ENCODE peak calls at places on chromosomes 11 and 22, in seven cellular contexts. I is coronary artery; P is naive thymus-derived CD4-positive, alpha-beta T cell; J is body of pancreas; B is AG20443; L is IMR-90; Y is NCI-H1092. Q is an unnamed sample.
A peak's percentile ranks its signal among the peaks of the same experiment; 100 is the strongest.

GRCh38 chr11:69249086-69249640 is 44.8 kb upstream of the MYEOV start:
- DNase-seq in I (no peak), P (no peak), J (no peak), B (no peak), L (no peak), Y (no peak), Q (peak; percentile 9)

GRCh38 chr22:46537221-46537945 is at the start of gene CELSR1:
- DNase-seq in I (no peak), P (no peak), J (peak; percentile 34), B (peak; percentile 45), L (peak; percentile 11), Y (no peak), Q (no peak)

GRCh38 chr22:40043086-40043485 is 48.3 kb downstream of the FAM83F start:
- DNase-seq in I (peak; percentile 75), P (no peak), J (peak; percentile 71), B (peak; percentile 73), L (no peak), Y (no peak), Q (peak; percentile 65)

GRCh38 chr11:3220521-3221407 is 2.2 kb upstream of the MRGPRG start:
- DNase-seq in I (peak; percentile 58), P (no peak), J (no peak), B (peak; percentile 25), L (no peak), Y (no peak), Q (peak; percentile 9)

GRCh38 chr11:83033972-83034672 is 37.6 kb downstream of the RAB30 start:
- DNase-seq in I (no peak), P (no peak), J (peak; percentile 58), B (peak; percentile 86), L (peak; percentile 71), Y (no peak), Q (peak; percentile 32)

GRCh38 chr11:27120211-27120610 is 79.6 kb downstream of the BBOX1 start:
- DNase-seq in I (no peak), P (no peak), J (no peak), B (peak; percentile 30), L (no peak), Y (no peak), Q (no peak)

GRCh38 chr11:122189259-122189658 is 73.2 kb upstream of the BLID start:
- DNase-seq in I (no peak), P (no peak), J (no peak), B (peak; percentile 68), L (peak; percentile 98), Y (no peak), Q (no peak)

GRCh38 chr11:34214961-34215805 is 109.8 kb downstream of the NAT10 start:
- DNase-seq in I (no peak), P (no peak), J (no peak), B (peak; percentile 65), L (peak; percentile 78), Y (no peak), Q (no peak)

GRCh38 chr11:2077061-2077802 is 62.0 kb downstream of the IGF2 start:
- DNase-seq in I (no peak), P (no peak), J (no peak), B (peak; percentile 53), L (peak; percentile 65), Y (no peak), Q (no peak)

GRCh38 chr11:34644669-34645406 is 23.9 kb downstream of the EHF start:
- DNase-seq in I (no peak), P (no peak), J (no peak), B (peak; percentile 58), L (peak; percentile 89), Y (no peak), Q (no peak)

GRCh38 chr11:60771146-60771545 is 14.0 kb upstream of the MS4A10 start:
- DNase-seq in I (no peak), P (no peak), J (no peak), B (no peak), L (no peak), Y (no peak), Q (no peak)

GRCh38 chr22:20741634-20742581 is 32.0 kb upstream of the SERPIND1 start:
- DNase-seq in I (no peak), P (peak; percentile 59), J (peak; percentile 72), B (peak; percentile 53), L (peak; percentile 13), Y (no peak), Q (peak; percentile 33)

GRCh38 chr11:120698918-120699317 is 187.4 kb downstream of the GRIK4 start:
- DNase-seq in I (no peak), P (no peak), J (no peak), B (no peak), L (no peak), Y (no peak), Q (no peak)

GRCh38 chr22:48951836-48952235 is 875.8 kb downstream of the BRD1 start:
- DNase-seq in I (peak; percentile 45), P (no peak), J (no peak), B (peak; percentile 3), L (no peak), Y (no peak), Q (peak; percentile 1)

GRCh38 chr11:126383301-126384052 is 28.0 kb downstream of the ST3GAL4 start:
- DNase-seq in I (no peak), P (no peak), J (no peak), B (no peak), L (no peak), Y (no peak), Q (no peak)

GRCh38 chr11:130211781-130212401 is 52.3 kb downstream of the ST14 start:
- DNase-seq in I (peak; percentile 64), P (no peak), J (peak; percentile 7), B (peak; percentile 10), L (no peak), Y (no peak), Q (peak; percentile 9)

GRCh38 chr11:13339196-13340153 is 61.9 kb downstream of the BMAL1 start:
- DNase-seq in I (no peak), P (no peak), J (peak; percentile 24), B (peak; percentile 88), L (peak; percentile 98), Y (no peak), Q (no peak)

GRCh38 chr11:72642815-72643511 is 31.3 kb downstream of the PDE2A start:
- DNase-seq in I (no peak), P (peak; percentile 79), J (peak; percentile 64), B (peak; percentile 92), L (peak; percentile 11), Y (peak; percentile 30), Q (peak; percentile 51)

GRCh38 chr11:66562275-66562674 is 6.1 kb downstream of the CTSF start:
- DNase-seq in I (peak; percentile 53), P (no peak), J (no peak), B (no peak), L (no peak), Y (no peak), Q (no peak)

GRCh38 chr22:22235564-22235963 is 9.0 kb upstream of the VPREB1 start:
- DNase-seq in I (no peak), P (peak; percentile 20), J (peak; percentile 68), B (no peak), L (no peak), Y (no peak), Q (peak; percentile 47)

GRCh38 chr11:28701760-28702449 is 593.7 kb downstream of the METTL15 start:
- DNase-seq in I (no peak), P (no peak), J (peak; percentile 11), B (no peak), L (no peak), Y (no peak), Q (no peak)

GRCh38 chr11:95451682-95452081 is 220.7 kb upstream of the SESN3 start:
- DNase-seq in I (no peak), P (no peak), J (no peak), B (peak; percentile 43), L (peak; percentile 73), Y (no peak), Q (no peak)

GRCh38 chr11:13680501-13681264 is 12.2 kb downstream of the FAR1 start:
- DNase-seq in I (no peak), P (no peak), J (no peak), B (no peak), L (no peak), Y (no peak), Q (no peak)

GRCh38 chr22:24728790-24729637 is 45.5 kb downstream of the PIWIL3 start:
- DNase-seq in I (no peak), P (no peak), J (no peak), B (no peak), L (peak; percentile 74), Y (no peak), Q (peak; percentile 81)

GRCh38 chr11:45354976-45355705 is 69.0 kb upstream of the SYT13 start:
- DNase-seq in I (peak; percentile 89), P (peak; percentile 90), J (peak; percentile 88), B (peak; percentile 34), L (peak; percentile 41), Y (peak; percentile 92), Q (peak; percentile 93)

GRCh38 chr11:103624708-103625623 is 411.5 kb upstream of the DDI1 start:
- DNase-seq in I (no peak), P (no peak), J (no peak), B (peak; percentile 69), L (peak; percentile 98), Y (no peak), Q (no peak)

Q was measured in testis.